ENCODE peak calls at places on chromosomes 3 and 15, in five cellular contexts. C, P, V, K and Y are unnamed samples.

GRCh38 chr3:100089802-100090668 is 24.3 kb downstream of the FILIP1L start:
- DNase-seq in C (peak), P (no peak), V (no peak), K (peak), Y (no peak)

GRCh38 chr3:108548304-108548703 is 37.9 kb upstream of the MYH15 start:
- DNase-seq in C (no peak), P (no peak), V (no peak), K (peak), Y (no peak)

GRCh38 chr15:31374489-31374888 is 47.9 kb downstream of the KLF13 start:
- DNase-seq in C (no peak), P (peak), V (no peak), K (no peak), Y (peak)

GRCh38 chr3:176650478-176650877 is 546.8 kb downstream of the TBL1XR1 start:
- DNase-seq in C (no peak), P (no peak), V (no peak), K (peak), Y (no peak)

GRCh38 chr3:155753038-155753647 is 8.3 kb upstream of the PLCH1 start:
- DNase-seq in C (no peak), P (no peak), V (no peak), K (no peak), Y (no peak)

GRCh38 chr3:32026583-32026982 is 45.0 kb downstream of the ZNF860 start:
- DNase-seq in C (no peak), P (no peak), V (no peak), K (no peak), Y (no peak)

GRCh38 chr15:64861331-64861730 is 19.6 kb downstream of the PLEKHO2 start:
- DNase-seq in C (no peak), P (no peak), V (no peak), K (no peak), Y (no peak)

GRCh38 chr15:75731248-75732100 is 18.8 kb upstream of the CSPG4 start:
- DNase-seq in C (no peak), P (no peak), V (no peak), K (no peak), Y (no peak)

GRCh38 chr3:196694202-196694638 is 17.8 kb downstream of the CEP19 start:
- DNase-seq in C (no peak), P (no peak), V (no peak), K (no peak), Y (no peak)

GRCh38 chr3:65398953-65399352 is 639.8 kb downstream of the MAGI1 start:
- DNase-seq in C (no peak), P (no peak), V (no peak), K (no peak), Y (no peak)

GRCh38 chr15:88012233-88012632 is 244.3 kb downstream of the NTRK3 start:
- DNase-seq in C (no peak), P (no peak), V (no peak), K (no peak), Y (no peak)

GRCh38 chr3:160378331-160379109 is 20.5 kb downstream of the IFT80 start:
- DNase-seq in C (no peak), P (no peak), V (no peak), K (no peak), Y (no peak)

GRCh38 chr15:72782993-72783562 is 480 bp downstream of the ADPGK start:
- DNase-seq in C (no peak), P (peak), V (peak), K (no peak), Y (peak)

GRCh38 chr3:54713031-54713430 is 214.8 kb downstream of the LRTM1 start:
- DNase-seq in C (no peak), P (no peak), V (no peak), K (no peak), Y (no peak)

GRCh38 chr3:100753846-100754245 is 44.6 kb downstream of the TFG start:
- DNase-seq in C (no peak), P (no peak), V (no peak), K (no peak), Y (no peak)

GRCh38 chr3:2354702-2355101 is 256.0 kb downstream of the CNTN4 start:
- DNase-seq in C (no peak), P (no peak), V (no peak), K (no peak), Y (no peak)

GRCh38 chr3:107523361-107524213 is 825 bp downstream of the BBX start:
- DNase-seq in C (peak), P (peak), V (peak), K (peak), Y (peak)

GRCh38 chr3:55202320-55202719 is 274.5 kb upstream of the LRTM1 start:
- DNase-seq in C (no peak), P (no peak), V (no peak), K (peak), Y (no peak)

GRCh38 chr3:15113884-15114283 is 14.9 kb upstream of the RBSN start:
- DNase-seq in C (no peak), P (no peak), V (no peak), K (no peak), Y (no peak)

GRCh38 chr15:74384566-74385441 is 17.4 kb upstream of the CYP11A1 start:
- DNase-seq in C (no peak), P (peak), V (no peak), K (no peak), Y (peak)

GRCh38 chr3:48739955-48740823 is 23.2 kb upstream of the IP6K2 start:
- DNase-seq in C (peak), P (peak), V (peak), K (peak), Y (peak)

GRCh38 chr3:193869221-193870201 is 266.4 kb upstream of the HES1 start:
- DNase-seq in C (peak), P (peak), V (no peak), K (peak), Y (no peak)

GRCh38 chr3:146612015-146612414 is 6.9 kb upstream of the PLSCR5 start:
- DNase-seq in C (no peak), P (no peak), V (no peak), K (no peak), Y (no peak)